ENCODE peak calls at places on chromosomes 11 and 22, in ten cellular contexts. One of them, this sample, is unnamed.

GRCh38 chr22:49380095-49380827 is 447.4 kb downstream of the BRD1 start:
- DNase-seq in KG1: no peak
- DNase-seq in cerebellum: no peak
- DNase-seq in WERI-Rb-1: no peak
- DNase-seq in psoas muscle: no peak
- DNase-seq in HTR-8/SVneo: no peak
- DNase-seq in HCEC 1CT: no peak
- DNase-seq in activated T-helper 1 cell treated with Interleukin-2 at 50 U/mL for 16 hours: no peak
- DNase-seq in activated T-cell treated with anti-CD3 and anti-CD28 coated beads, Interleukin-2, amount 50 U/mL, for 72 hours: no peak
- DNase-seq in choroid plexus epithelial cell: no peak
- DNase-seq in this sample: no peak

GRCh38 chr11:92475316-92475715 is 250.7 kb downstream of the FAT3 start:
- DNase-seq in psoas muscle: no peak
- DNase-seq in HCEC 1CT: no peak
- DNase-seq in HTR-8/SVneo: no peak
- DNase-seq in activated T-helper 1 cell treated with Interleukin-2 at 50 U/mL for 16 hours: no peak
- DNase-seq in choroid plexus epithelial cell: no peak
- DNase-seq in KG1: no peak
- DNase-seq in cerebellum: no peak
- DNase-seq in activated T-cell treated with anti-CD3 and anti-CD28 coated beads, Interleukin-2, amount 50 U/mL, for 72 hours: no peak
- DNase-seq in WERI-Rb-1: no peak
- DNase-seq in this sample: no peak

GRCh38 chr11:10866893-10867331 is 9.1 kb upstream of the ZBED5 start:
- DNase-seq in WERI-Rb-1: no peak
- DNase-seq in HCEC 1CT: peak; percentile 20
- DNase-seq in HTR-8/SVneo: no peak
- DNase-seq in choroid plexus epithelial cell: peak; percentile 73
- DNase-seq in psoas muscle: no peak
- DNase-seq in activated T-helper 1 cell treated with Interleukin-2 at 50 U/mL for 16 hours: no peak
- DNase-seq in cerebellum: no peak
- DNase-seq in activated T-cell treated with anti-CD3 and anti-CD28 coated beads, Interleukin-2, amount 50 U/mL, for 72 hours: no peak
- DNase-seq in KG1: no peak
- DNase-seq in this sample: no peak

GRCh38 chr11:105296386-105296785 is 156.8 kb upstream of the CARD18 start:
- DNase-seq in cerebellum: no peak
- DNase-seq in activated T-cell treated with anti-CD3 and anti-CD28 coated beads, Interleukin-2, amount 50 U/mL, for 72 hours: no peak
- DNase-seq in KG1: no peak
- DNase-seq in psoas muscle: peak; percentile 11
- DNase-seq in HCEC 1CT: no peak
- DNase-seq in choroid plexus epithelial cell: no peak
- DNase-seq in WERI-Rb-1: no peak
- DNase-seq in activated T-helper 1 cell treated with Interleukin-2 at 50 U/mL for 16 hours: no peak
- DNase-seq in HTR-8/SVneo: no peak
- DNase-seq in this sample: no peak

GRCh38 chr11:34671117-34671516 is 50.2 kb downstream of the EHF start:
- DNase-seq in activated T-helper 1 cell treated with Interleukin-2 at 50 U/mL for 16 hours: no peak
- DNase-seq in cerebellum: no peak
- DNase-seq in HTR-8/SVneo: no peak
- DNase-seq in WERI-Rb-1: no peak
- DNase-seq in activated T-cell treated with anti-CD3 and anti-CD28 coated beads, Interleukin-2, amount 50 U/mL, for 72 hours: no peak
- DNase-seq in choroid plexus epithelial cell: no peak
- DNase-seq in psoas muscle: no peak
- DNase-seq in KG1: no peak
- DNase-seq in HCEC 1CT: no peak
- DNase-seq in this sample: no peak

GRCh38 chr11:95680169-95680929 is 109.2 kb downstream of the FAM76B start:
- DNase-seq in choroid plexus epithelial cell: peak; percentile 93
- DNase-seq in cerebellum: no peak
- DNase-seq in psoas muscle: no peak
- DNase-seq in KG1: no peak
- DNase-seq in HCEC 1CT: peak; percentile 63
- DNase-seq in activated T-helper 1 cell treated with Interleukin-2 at 50 U/mL for 16 hours: no peak
- DNase-seq in activated T-cell treated with anti-CD3 and anti-CD28 coated beads, Interleukin-2, amount 50 U/mL, for 72 hours: no peak
- DNase-seq in HTR-8/SVneo: no peak
- DNase-seq in WERI-Rb-1: no peak
- DNase-seq in this sample: no peak

GRCh38 chr11:22808559-22809197 is 20.9 kb downstream of the SVIP start:
- DNase-seq in choroid plexus epithelial cell: no peak
- DNase-seq in psoas muscle: no peak
- DNase-seq in KG1: no peak
- DNase-seq in WERI-Rb-1: no peak
- DNase-seq in cerebellum: no peak
- DNase-seq in HCEC 1CT: no peak
- DNase-seq in activated T-helper 1 cell treated with Interleukin-2 at 50 U/mL for 16 hours: no peak
- DNase-seq in activated T-cell treated with anti-CD3 and anti-CD28 coated beads, Interleukin-2, amount 50 U/mL, for 72 hours: no peak
- DNase-seq in HTR-8/SVneo: no peak
- DNase-seq in this sample: no peak

GRCh38 chr11:44866301-44866700 is 84.4 kb downstream of the TP53I11 start:
- DNase-seq in activated T-helper 1 cell treated with Interleukin-2 at 50 U/mL for 16 hours: no peak
- DNase-seq in HCEC 1CT: no peak
- DNase-seq in cerebellum: no peak
- DNase-seq in KG1: no peak
- DNase-seq in WERI-Rb-1: no peak
- DNase-seq in HTR-8/SVneo: no peak
- DNase-seq in choroid plexus epithelial cell: no peak
- DNase-seq in activated T-cell treated with anti-CD3 and anti-CD28 coated beads, Interleukin-2, amount 50 U/mL, for 72 hours: no peak
- DNase-seq in psoas muscle: no peak
- DNase-seq in this sample: no peak

GRCh38 chr22:45552580-45553332 is 50.1 kb downstream of the FBLN1 start:
- DNase-seq in psoas muscle: peak; percentile 79
- DNase-seq in cerebellum: no peak
- DNase-seq in HTR-8/SVneo: no peak
- DNase-seq in choroid plexus epithelial cell: peak; percentile 97
- DNase-seq in KG1: no peak
- DNase-seq in activated T-helper 1 cell treated with Interleukin-2 at 50 U/mL for 16 hours: no peak
- DNase-seq in WERI-Rb-1: no peak
- DNase-seq in activated T-cell treated with anti-CD3 and anti-CD28 coated beads, Interleukin-2, amount 50 U/mL, for 72 hours: no peak
- DNase-seq in HCEC 1CT: peak; percentile 99
- DNase-seq in this sample: no peak

GRCh38 chr11:108538022-108538424 is 39.8 kb upstream of the POGLUT3 start:
- DNase-seq in psoas muscle: no peak
- DNase-seq in HCEC 1CT: no peak
- DNase-seq in KG1: no peak
- DNase-seq in activated T-helper 1 cell treated with Interleukin-2 at 50 U/mL for 16 hours: no peak
- DNase-seq in cerebellum: no peak
- DNase-seq in choroid plexus epithelial cell: no peak
- DNase-seq in HTR-8/SVneo: no peak
- DNase-seq in WERI-Rb-1: no peak
- DNase-seq in activated T-cell treated with anti-CD3 and anti-CD28 coated beads, Interleukin-2, amount 50 U/mL, for 72 hours: no peak
- DNase-seq in this sample: no peak

GRCh38 chr11:80593981-80594380 is 1153.2 kb upstream of the TENM4 start:
- DNase-seq in choroid plexus epithelial cell: peak; percentile 64
- DNase-seq in WERI-Rb-1: no peak
- DNase-seq in HCEC 1CT: no peak
- DNase-seq in HTR-8/SVneo: peak; percentile 10
- DNase-seq in activated T-cell treated with anti-CD3 and anti-CD28 coated beads, Interleukin-2, amount 50 U/mL, for 72 hours: no peak
- DNase-seq in psoas muscle: no peak
- DNase-seq in activated T-helper 1 cell treated with Interleukin-2 at 50 U/mL for 16 hours: no peak
- DNase-seq in cerebellum: no peak
- DNase-seq in KG1: no peak
- DNase-seq in this sample: peak; percentile 55

GRCh38 chr11:132911186-132911585 is 621.1 kb downstream of the OPCML start:
- DNase-seq in psoas muscle: no peak
- DNase-seq in KG1: no peak
- DNase-seq in HTR-8/SVneo: peak; percentile 53
- DNase-seq in cerebellum: no peak
- DNase-seq in WERI-Rb-1: no peak
- DNase-seq in choroid plexus epithelial cell: peak; percentile 80
- DNase-seq in activated T-helper 1 cell treated with Interleukin-2 at 50 U/mL for 16 hours: no peak
- DNase-seq in activated T-cell treated with anti-CD3 and anti-CD28 coated beads, Interleukin-2, amount 50 U/mL, for 72 hours: no peak
- DNase-seq in HCEC 1CT: no peak
- DNase-seq in this sample: peak; percentile 8

GRCh38 chr11:69312418-69313399 is 18.8 kb downstream of the MYEOV start:
- DNase-seq in HTR-8/SVneo: no peak
- DNase-seq in WERI-Rb-1: no peak
- DNase-seq in activated T-cell treated with anti-CD3 and anti-CD28 coated beads, Interleukin-2, amount 50 U/mL, for 72 hours: no peak
- DNase-seq in choroid plexus epithelial cell: no peak
- DNase-seq in HCEC 1CT: no peak
- DNase-seq in cerebellum: no peak
- DNase-seq in activated T-helper 1 cell treated with Interleukin-2 at 50 U/mL for 16 hours: no peak
- DNase-seq in KG1: no peak
- DNase-seq in psoas muscle: no peak
- DNase-seq in this sample: no peak

GRCh38 chr11:68722143-68722542 is 29.2 kb downstream of the TESMIN start:
- DNase-seq in HCEC 1CT: no peak
- DNase-seq in activated T-cell treated with anti-CD3 and anti-CD28 coated beads, Interleukin-2, amount 50 U/mL, for 72 hours: no peak
- DNase-seq in choroid plexus epithelial cell: no peak
- DNase-seq in KG1: no peak
- DNase-seq in activated T-helper 1 cell treated with Interleukin-2 at 50 U/mL for 16 hours: no peak
- DNase-seq in WERI-Rb-1: no peak
- DNase-seq in psoas muscle: no peak
- DNase-seq in cerebellum: no peak
- DNase-seq in HTR-8/SVneo: no peak
- DNase-seq in this sample: no peak

GRCh38 chr22:39325392-39325932 is 6.0 kb upstream of the RPL3 start:
- DNase-seq in HTR-8/SVneo: no peak
- DNase-seq in choroid plexus epithelial cell: no peak
- DNase-seq in WERI-Rb-1: no peak
- DNase-seq in activated T-helper 1 cell treated with Interleukin-2 at 50 U/mL for 16 hours: no peak
- DNase-seq in HCEC 1CT: peak; percentile 50
- DNase-seq in KG1: no peak
- DNase-seq in activated T-cell treated with anti-CD3 and anti-CD28 coated beads, Interleukin-2, amount 50 U/mL, for 72 hours: no peak
- DNase-seq in cerebellum: no peak
- DNase-seq in psoas muscle: no peak
- DNase-seq in this sample: peak; percentile 37

GRCh38 chr11:63817758-63818498 is 4.7 kb downstream of the SPINDOC start:
- DNase-seq in cerebellum: no peak
- DNase-seq in KG1: no peak
- DNase-seq in WERI-Rb-1: no peak
- DNase-seq in activated T-cell treated with anti-CD3 and anti-CD28 coated beads, Interleukin-2, amount 50 U/mL, for 72 hours: no peak
- DNase-seq in activated T-helper 1 cell treated with Interleukin-2 at 50 U/mL for 16 hours: no peak
- DNase-seq in psoas muscle: no peak
- DNase-seq in HCEC 1CT: no peak
- DNase-seq in HTR-8/SVneo: no peak
- DNase-seq in choroid plexus epithelial cell: no peak
- DNase-seq in this sample: no peak

GRCh38 chr11:47485112-47485511 is 36.2 kb upstream of the RAPSN start:
- DNase-seq in psoas muscle: no peak
- DNase-seq in HTR-8/SVneo: no peak
- DNase-seq in activated T-cell treated with anti-CD3 and anti-CD28 coated beads, Interleukin-2, amount 50 U/mL, for 72 hours: no peak
- DNase-seq in choroid plexus epithelial cell: no peak
- DNase-seq in activated T-helper 1 cell treated with Interleukin-2 at 50 U/mL for 16 hours: no peak
- DNase-seq in KG1: no peak
- DNase-seq in WERI-Rb-1: no peak
- DNase-seq in cerebellum: no peak
- DNase-seq in HCEC 1CT: no peak
- DNase-seq in this sample: no peak

GRCh38 chr11:102256251-102256650 is 61.0 kb upstream of the BIRC3 start:
- DNase-seq in cerebellum: no peak
- DNase-seq in HTR-8/SVneo: peak; percentile 99
- DNase-seq in activated T-helper 1 cell treated with Interleukin-2 at 50 U/mL for 16 hours: no peak
- DNase-seq in activated T-cell treated with anti-CD3 and anti-CD28 coated beads, Interleukin-2, amount 50 U/mL, for 72 hours: no peak
- DNase-seq in KG1: no peak
- DNase-seq in WERI-Rb-1: no peak
- DNase-seq in psoas muscle: no peak
- DNase-seq in choroid plexus epithelial cell: peak; percentile 80
- DNase-seq in HCEC 1CT: peak; percentile 47
- DNase-seq in this sample: peak; percentile 97

GRCh38 chr22:36068776-36069344 is 40.2 kb upstream of the RBFOX2 start:
- DNase-seq in psoas muscle: no peak
- DNase-seq in cerebellum: no peak
- DNase-seq in WERI-Rb-1: peak; percentile 24
- DNase-seq in KG1: no peak
- DNase-seq in choroid plexus epithelial cell: no peak
- DNase-seq in activated T-cell treated with anti-CD3 and anti-CD28 coated beads, Interleukin-2, amount 50 U/mL, for 72 hours: no peak
- DNase-seq in HTR-8/SVneo: no peak
- DNase-seq in HCEC 1CT: peak; percentile 2
- DNase-seq in activated T-helper 1 cell treated with Interleukin-2 at 50 U/mL for 16 hours: no peak
- DNase-seq in this sample: no peak

GRCh38 chr11:100612766-100613165 is 74.3 kb upstream of the ARHGAP42 start:
- DNase-seq in activated T-helper 1 cell treated with Interleukin-2 at 50 U/mL for 16 hours: no peak
- DNase-seq in HCEC 1CT: no peak
- DNase-seq in activated T-cell treated with anti-CD3 and anti-CD28 coated beads, Interleukin-2, amount 50 U/mL, for 72 hours: no peak
- DNase-seq in HTR-8/SVneo: no peak
- DNase-seq in WERI-Rb-1: no peak
- DNase-seq in cerebellum: no peak
- DNase-seq in choroid plexus epithelial cell: no peak
- DNase-seq in KG1: no peak
- DNase-seq in psoas muscle: no peak
- DNase-seq in this sample: no peak

GRCh38 chr11:107696140-107696539 is 15.7 kb downstream of the SLN start:
- DNase-seq in psoas muscle: no peak
- DNase-seq in HCEC 1CT: peak; percentile 99
- DNase-seq in activated T-cell treated with anti-CD3 and anti-CD28 coated beads, Interleukin-2, amount 50 U/mL, for 72 hours: no peak
- DNase-seq in WERI-Rb-1: no peak
- DNase-seq in cerebellum: no peak
- DNase-seq in activated T-helper 1 cell treated with Interleukin-2 at 50 U/mL for 16 hours: no peak
- DNase-seq in KG1: no peak
- DNase-seq in HTR-8/SVneo: peak; percentile 85
- DNase-seq in choroid plexus epithelial cell: peak; percentile 90
- DNase-seq in this sample: peak; percentile 77

This sample was measured in RWPE1.